ENCODE peak calls at places on chromosomes 13 and 19, in seven cellular contexts. S, L, G, J, Y, U and D are unnamed samples.

GRCh38 chr19:47608908-47609879 is at the start of gene BICRA:
- DNase-seq in S (peak; percentile 92), L (peak; percentile 87), G (peak; percentile 92), J (peak; percentile 89), Y (peak; percentile 85), U (peak; percentile 90), D (peak; percentile 91)

GRCh38 chr13:108176685-108177274 is 38.6 kb downstream of the LIG4 start:
- DNase-seq in S (peak; percentile 52), L (no peak), G (peak; percentile 29), J (peak; percentile 41), Y (no peak), U (peak; percentile 34), D (peak; percentile 60)

GRCh38 chr19:34173145-34173956 is 1.0 kb downstream of the LSM14A start:
- DNase-seq in S (peak; percentile 40), L (peak; percentile 74), G (peak; percentile 61), J (peak; percentile 49), Y (peak; percentile 23), U (no peak), D (no peak)

GRCh38 chr13:41512441-41512840 is 55.1 kb downstream of the RGCC start:
- DNase-seq in S (peak; percentile 84), L (no peak), G (no peak), J (no peak), Y (no peak), U (no peak), D (no peak)

GRCh38 chr19:48468806-48469055 is 438 bp upstream of the CYTH2 start:
- DNase-seq in S (no peak), L (no peak), G (no peak), J (no peak), Y (no peak), U (no peak), D (peak; percentile 99)

GRCh38 chr13:48749144-48749543 is 95.4 kb downstream of the CYSLTR2 start:
- DNase-seq in S (no peak), L (no peak), G (peak; percentile 34), J (no peak), Y (no peak), U (no peak), D (no peak)

GRCh38 chr13:95708390-95708774 is 31.4 kb downstream of the DNAJC3 start:
- DNase-seq in S (no peak), L (no peak), G (no peak), J (no peak), Y (no peak), U (no peak), D (no peak)

GRCh38 chr13:89803839-89804238 is 1543.6 kb upstream of the MIR17HG start:
- DNase-seq in S (no peak), L (no peak), G (no peak), J (no peak), Y (no peak), U (no peak), D (no peak)

GRCh38 chr19:11192957-11193939 is 4.1 kb downstream of the KANK2 start:
- DNase-seq in S (no peak), L (no peak), G (no peak), J (no peak), Y (no peak), U (no peak), D (no peak)

GRCh38 chr19:40592170-40592569 is 9.0 kb upstream of the LTBP4 start:
- DNase-seq in S (peak; percentile 79), L (no peak), G (peak; percentile 69), J (peak; percentile 16), Y (no peak), U (no peak), D (no peak)

GRCh38 chr19:22422220-22422619 is at the start of gene ZNF98:
- DNase-seq in S (no peak), L (no peak), G (peak; percentile 7), J (peak; percentile 68), Y (peak; percentile 35), U (peak; percentile 66), D (no peak)

GRCh38 chr13:91946498-91947070 is 548.2 kb downstream of the GPC5 start:
- DNase-seq in S (peak; percentile 64), L (no peak), G (peak; percentile 49), J (no peak), Y (no peak), U (no peak), D (peak; percentile 15)

GRCh38 chr13:106230450-106230849 is 305.0 kb downstream of the EFNB2 start:
- DNase-seq in S (no peak), L (no peak), G (peak; percentile 29), J (no peak), Y (no peak), U (no peak), D (no peak)

GRCh38 chr13:106533940-106534843 is 1.3 kb downstream of the EFNB2 start:
- DNase-seq in S (no peak), L (peak; percentile 62), G (peak; percentile 74), J (peak; percentile 17), Y (peak; percentile 47), U (peak; percentile 47), D (peak; percentile 65)

GRCh38 chr19:44927746-44928145 is 13.3 kb downstream of the APOC1 start:
- DNase-seq in S (no peak), L (no peak), G (peak; percentile 96), J (no peak), Y (no peak), U (no peak), D (no peak)

GRCh38 chr19:45440259-45440638 is 16.5 kb upstream of the ERCC1 start:
- DNase-seq in S (no peak), L (no peak), G (no peak), J (no peak), Y (no peak), U (no peak), D (no peak)

GRCh38 chr13:78657699-78658629 is 991 bp downstream of the OBI1 start:
- DNase-seq in S (peak; percentile 14), L (no peak), G (peak; percentile 17), J (no peak), Y (no peak), U (no peak), D (no peak)

GRCh38 chr19:14370169-14370998 is 10.9 kb upstream of the ADGRE5 start:
- DNase-seq in S (peak; percentile 69), L (no peak), G (no peak), J (no peak), Y (no peak), U (no peak), D (no peak)

DNA sequence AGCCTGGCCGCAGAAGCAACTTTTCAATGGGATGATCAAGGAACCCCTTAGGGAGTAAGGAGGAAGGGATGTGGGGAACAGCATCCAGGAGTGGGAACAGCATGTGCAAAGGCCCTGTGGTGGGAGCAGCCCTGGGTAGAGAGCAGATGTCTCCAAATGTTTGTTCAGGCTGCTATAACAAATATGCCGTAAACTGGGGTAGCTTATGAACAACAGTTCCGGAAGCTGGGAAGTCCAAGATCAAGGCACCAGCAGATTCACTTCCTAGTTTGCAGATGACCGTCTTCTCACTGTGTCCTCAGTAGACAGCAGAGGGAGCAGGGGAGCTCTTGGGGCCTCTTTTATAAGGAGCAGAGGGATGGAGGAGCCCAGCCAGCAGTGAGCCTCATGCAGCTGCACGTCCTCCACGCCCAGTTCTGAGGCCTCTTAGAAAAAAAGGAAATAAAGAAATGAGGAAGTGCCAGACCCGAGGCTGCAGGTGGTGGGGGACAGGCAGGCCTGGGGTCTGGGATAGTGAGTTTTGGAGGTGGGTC is 4.2 kb upstream of the LRRC25 start:
- DNase-seq in S (peak; percentile 96), L (peak; percentile 74), G (peak; percentile 78), J (peak; percentile 83), Y (no peak), U (peak; percentile 37), D (no peak)
- TF ChIP-seq CTCF in S (peak; percentile 78), L (peak; percentile 28), G (peak; percentile 50), J (no peak), Y (peak; percentile 18), U (no peak), D (no peak)

GRCh38 chr19:38849746-38850230 is at the start of gene HNRNPL:
- DNase-seq in S (no peak), L (no peak), G (no peak), J (no peak), Y (peak; percentile 99), U (peak; percentile 99), D (peak; percentile 99)
- H3K4me1 ChIP-seq in S (peaks cover 29% of the 10 kb centered on the region), L (no peaks in the 10 kb centered on the region), G (peaks cover 16% of the 10 kb centered on the region), J (peaks cover 46% of the 10 kb centered on the region), Y (peaks cover 24% of the 10 kb centered on the region), U (peaks cover 5% of the 10 kb centered on the region), D (peaks cover 3% of the 10 kb centered on the region)

GRCh38 chr13:100983111-100983510 is 308.5 kb upstream of the TMTC4 start:
- DNase-seq in S (no peak), L (no peak), G (no peak), J (no peak), Y (no peak), U (no peak), D (no peak)

GRCh38 chr13:100989424-100989823 is 314.8 kb upstream of the TMTC4 start:
- DNase-seq in S (no peak), L (no peak), G (no peak), J (no peak), Y (no peak), U (no peak), D (no peak)

GRCh38 chr13:100984349-100984748 is 309.8 kb upstream of the TMTC4 start:
- DNase-seq in S (no peak), L (no peak), G (no peak), J (no peak), Y (no peak), U (no peak), D (no peak)

GRCh38 chr13:100986571-100986970 is 312.0 kb upstream of the TMTC4 start:
- DNase-seq in S (no peak), L (no peak), G (no peak), J (no peak), Y (no peak), U (no peak), D (no peak)

DNA sequence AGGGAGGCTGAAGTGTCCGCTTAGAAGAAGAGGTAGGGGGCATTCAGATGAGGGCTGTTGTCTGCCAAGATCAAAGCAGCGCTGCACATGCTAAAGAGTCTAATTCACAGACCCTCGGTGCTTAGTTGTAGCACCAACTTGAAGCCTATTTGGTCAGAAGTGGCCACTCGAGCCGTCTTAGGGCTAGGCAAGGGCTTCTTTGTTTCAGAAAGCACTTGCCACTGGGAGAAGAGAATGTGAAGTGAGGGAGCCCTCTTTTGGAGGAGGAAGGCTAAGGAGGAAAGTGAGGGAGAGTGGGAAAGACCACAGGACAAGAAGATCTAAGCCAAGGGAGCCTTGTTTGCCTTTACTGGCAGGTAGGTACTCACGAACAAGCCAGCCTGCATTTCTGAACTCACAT is 313.4 kb upstream of the TMTC4 start:
- DNase-seq in S (no peak), L (no peak), G (no peak), J (no peak), Y (no peak), U (no peak), D (no peak)
- TF ChIP-seq CTCF in S (no peak), L (no peak), G (no peak), J (no peak), Y (no peak), U (no peak), D (no peak)

GRCh38 chr19:3340340-3340739 is 26.0 kb upstream of the NFIC start:
- DNase-seq in S (no peak), L (no peak), G (no peak), J (no peak), Y (no peak), U (peak; percentile 29), D (no peak)

GRCh38 chr19:3338541-3339181 is 27.7 kb upstream of the NFIC start:
- DNase-seq in S (no peak), L (peak; percentile 70), G (no peak), J (peak; percentile 90), Y (peak; percentile 37), U (peak; percentile 83), D (no peak)

GRCh38 chr19:3344608-3345598 is 21.5 kb upstream of the NFIC start:
- DNase-seq in S (no peak), L (no peak), G (no peak), J (no peak), Y (peak; percentile 26), U (peak; percentile 57), D (no peak)

GRCh38 chr19:3343619-3344502 is 22.5 kb upstream of the NFIC start:
- DNase-seq in S (peak; percentile 24), L (peak; percentile 94), G (peak; percentile 93), J (peak; percentile 95), Y (peak; percentile 88), U (peak; percentile 90), D (peak; percentile 89)

GRCh38 chr19:3342246-3342645 is 24.1 kb upstream of the NFIC start:
- DNase-seq in S (no peak), L (no peak), G (no peak), J (no peak), Y (no peak), U (peak; percentile 26), D (no peak)
- H3K4me1 ChIP-seq in S (no peaks in the 10 kb centered on the region), L (no peaks in the 10 kb centered on the region), G (no peaks in the 10 kb centered on the region), J (peaks cover 66% of the 10 kb centered on the region), Y (peaks cover 21% of the 10 kb centered on the region), U (peaks cover 31% of the 10 kb centered on the region), D (no peaks in the 10 kb centered on the region)